ENCODE peak calls at places on chromosomes 2 and 18, in ten cellular contexts. D is PC-3; G is neural progenitor cell; H is tibial nerve; X is neuronal stem cell; F is naive thymus-derived CD4-positive, alpha-beta T cell; P is cardiac muscle cell; L is CD4-positive, CD25-positive, alpha-beta regulatory T cell; W is colonic mucosa; N is MM.1S. U is an unnamed sample. For H3K27me3 and H3K4me1, the result is how much of the 10 kb centered on the place peaks cover.

GRCh38 chr2:122960727-122961641 is 1064.1 kb upstream of the CNTNAP5 start:
- DNase-seq in D (peak), G (no peak), H (no peak), X (no peak), F (no peak), P (no peak), L (no peak), W (no peak), N (no peak), U (peak)

GRCh38 chr2:66082576-66082975 is 352.3 kb upstream of the MEIS1 start:
- DNase-seq in D (no peak), G (peak), H (no peak), X (no peak), F (no peak), P (no peak), L (no peak), W (no peak), N (no peak), U (no peak)

GRCh38 chr18:6561029-6561861 is 146.5 kb upstream of the L3MBTL4 start:
- DNase-seq in D (peak), G (peak), H (peak), X (no peak), F (no peak), P (peak), L (no peak), W (peak), N (no peak), U (peak)

GRCh38 chr2:239152239-239152915 is 248.4 kb downstream of the HDAC4 start:
- DNase-seq in D (no peak), G (no peak), H (peak), X (no peak), F (peak), P (no peak), L (no peak), W (no peak), N (no peak), U (no peak)

GRCh38 chr2:20702563-20702962 is 35.6 kb downstream of the GDF7 start:
- DNase-seq in D (no peak), G (no peak), H (no peak), X (no peak), F (no peak), P (no peak), L (no peak), W (no peak), N (no peak), U (no peak)

GRCh38 chr2:108316194-108316880 is 27.6 kb downstream of the SULT1C2 start:
- DNase-seq in D (no peak), G (peak), H (no peak), X (no peak), F (no peak), P (peak), L (no peak), W (peak), N (no peak), U (no peak)

GRCh38 chr2:2843969-2844548 is 513.0 kb upstream of the MYT1L start:
- DNase-seq in D (peak), G (no peak), H (no peak), X (no peak), F (no peak), P (peak), L (no peak), W (no peak), N (no peak), U (peak)

GRCh38 chr2:69036926-69037325 is 23.9 kb downstream of the ANTXR1 start:
- DNase-seq in D (no peak), G (no peak), H (no peak), X (no peak), F (no peak), P (no peak), L (no peak), W (no peak), N (no peak), U (no peak)

GRCh38 chr2:15920696-15921095 is 19.7 kb upstream of the MYCN start:
- DNase-seq in D (no peak), G (no peak), H (no peak), X (no peak), F (no peak), P (no peak), L (no peak), W (no peak), N (no peak), U (peak)

GRCh38 chr2:55511508-55512124 is 7.9 kb upstream of the CFAP36 start:
- DNase-seq in D (peak), G (peak), H (no peak), X (peak), F (no peak), P (peak), L (no peak), W (no peak), N (no peak), U (peak)

GRCh38 chr2:25052948-25053477 is 11.1 kb downstream of the EFR3B start:
- DNase-seq in D (no peak), G (no peak), H (no peak), X (no peak), F (no peak), P (peak), L (no peak), W (no peak), N (no peak), U (no peak)

GRCh38 chr2:88626171-88627054 is 851 bp downstream of the EIF2AK3 start:
- DNase-seq in D (peak), G (peak), H (no peak), X (peak), F (peak), P (no peak), L (peak), W (peak), N (peak), U (peak)

GRCh38 chr2:1505031-1505441 is 91.8 kb downstream of the TPO start:
- DNase-seq in D (no peak), G (no peak), H (peak), X (no peak), F (no peak), P (no peak), L (no peak), W (no peak), N (no peak), U (no peak)

GRCh38 chr2:217976301-217976700 is 26.5 kb downstream of the TNS1 start:
- DNase-seq in D (no peak), G (no peak), H (no peak), X (no peak), F (no peak), P (no peak), L (no peak), W (no peak), N (no peak), U (no peak)

GRCh38 chr2:208363485-208363884 is 43.1 kb upstream of the PTH2R start:
- DNase-seq in D (peak), G (no peak), H (no peak), X (no peak), F (no peak), P (no peak), L (no peak), W (no peak), N (no peak), U (peak)

GRCh38 chr2:55420244-55420713 is 623 bp upstream of the CCDC88A start:
- DNase-seq in D (peak), G (no peak), H (no peak), X (no peak), F (no peak), P (no peak), L (no peak), W (no peak), N (no peak), U (no peak)

GRCh38 chr2:54556659-54557121 is 100.6 kb downstream of the SPTBN1 start:
- DNase-seq in D (no peak), G (no peak), H (no peak), X (no peak), F (no peak), P (peak), L (no peak), W (no peak), N (no peak), U (no peak)

GRCh38 chr2:182300603-182301002 is 126.2 kb downstream of the PDE1A start:
- DNase-seq in D (peak), G (no peak), H (no peak), X (no peak), F (no peak), P (no peak), L (no peak), W (no peak), N (no peak), U (no peak)

GRCh38 chr18:23291456-23292205 is 156.3 kb downstream of the CABLES1 start:
- DNase-seq in D (peak), G (no peak), H (no peak), X (no peak), F (no peak), P (no peak), L (no peak), W (no peak), N (no peak), U (no peak)

GRCh38 chr2:110106642-110107041 is 9.0 kb downstream of the MALL start:
- DNase-seq in D (peak), G (no peak), H (no peak), X (no peak), F (no peak), P (no peak), L (no peak), W (peak), N (no peak), U (no peak)

GRCh38 chr18:63099848-63100625 is 219.5 kb downstream of the BCL2 start:
- DNase-seq in D (no peak), G (no peak), H (no peak), X (no peak), F (no peak), P (peak), L (no peak), W (peak), N (no peak), U (no peak)

GRCh38 chr2:152036611-152037469 is 62.0 kb downstream of the CACNB4 start:
- DNase-seq in D (peak), G (peak), H (peak), X (peak), F (peak), P (peak), L (peak), W (peak), N (peak), U (peak)

GRCh38 chr2:217049376-217049775 is 189.5 kb upstream of the TNP1 start:
- DNase-seq in D (no peak), G (peak), H (no peak), X (peak), F (no peak), P (no peak), L (no peak), W (no peak), N (no peak), U (no peak)

GRCh38 chr2:204796581-204796980 is 251.3 kb downstream of the PARD3B start:
- DNase-seq in D (no peak), G (no peak), H (no peak), X (no peak), F (no peak), P (no peak), L (no peak), W (no peak), N (peak), U (no peak)

GRCh38 chr2:158066046-158066713 is 35.5 kb upstream of the UPP2 start:
- DNase-seq in D (no peak), G (no peak), H (no peak), X (no peak), F (no peak), P (no peak), L (no peak), W (no peak), N (no peak), U (no peak)

GRCh38 chr2:38194751-38195150 is 118.8 kb upstream of the CYP1B1 start:
- DNase-seq in D (peak), G (no peak), H (no peak), X (no peak), F (no peak), P (no peak), L (no peak), W (no peak), N (no peak), U (no peak)

GRCh38 chr2:17752892-17753802 is 463 bp downstream of the SMC6 start:
- DNase-seq in D (peak), G (peak), H (no peak), X (no peak), F (peak), P (peak), L (no peak), W (peak), N (peak), U (peak)

GRCh38 chr2:161136194-161136593 is 24.0 kb upstream of the TANK start:
- DNase-seq in D (no peak), G (no peak), H (no peak), X (no peak), F (no peak), P (no peak), L (no peak), W (no peak), N (no peak), U (no peak)

GRCh38 chr18:23853448-23854210 is 160.9 kb upstream of the TTC39C start:
- DNase-seq in D (no peak), G (no peak), H (no peak), X (no peak), F (no peak), P (no peak), L (no peak), W (no peak), N (no peak), U (no peak)

GRCh38 chr18:37161491-37161890 is 332.6 kb downstream of the KIAA1328 start:
- DNase-seq in D (no peak), G (no peak), H (no peak), X (no peak), F (no peak), P (no peak), L (no peak), W (no peak), N (no peak), U (no peak)

GRCh38 chr2:131042161-131042775 is 51.0 kb downstream of the FAM168B start:
- DNase-seq in D (peak), G (no peak), H (no peak), X (no peak), F (no peak), P (no peak), L (no peak), W (no peak), N (no peak), U (no peak)

GRCh38 chr2:173427887-173428683 is 73.4 kb downstream of the CDCA7 start:
- DNase-seq in D (peak), G (no peak), H (no peak), X (no peak), F (no peak), P (peak), L (no peak), W (no peak), N (no peak), U (peak)

GRCh38 chr2:140876015-140876414 is 1254.8 kb downstream of the LRP1B start:
- DNase-seq in D (no peak), G (no peak), H (no peak), X (no peak), F (no peak), P (no peak), L (no peak), W (no peak), N (no peak), U (no peak)

GRCh38 chr2:144471316-144472045 is 48.4 kb downstream of the ZEB2 start:
- DNase-seq in D (no peak), G (peak), H (no peak), X (no peak), F (no peak), P (no peak), L (no peak), W (no peak), N (peak), U (no peak)

GRCh38 chr2:151922845-151923666 is 94.8 kb upstream of the ARL5A start:
- DNase-seq in D (no peak), G (no peak), H (peak), X (no peak), F (no peak), P (peak), L (no peak), W (peak), N (no peak), U (peak)

GRCh38 chr2:176174850-176175728 is 13.4 kb upstream of the HOXD1 start:
- DNase-seq in D (no peak), G (peak), H (no peak), X (no peak), F (no peak), P (no peak), L (no peak), W (peak), N (no peak), U (no peak)
- H3K4me3 ChIP-seq in D (no peak), G (peak), H (no peak), X (peak), F (no peak), P (peak), L (no peak), W (peak), N (no peak), U (no peak)

GRCh38 chr2:28219736-28220364 is 172.8 kb upstream of the FOSL2 start:
- DNase-seq in D (no peak), G (no peak), H (no peak), X (no peak), F (no peak), P (no peak), L (no peak), W (no peak), N (no peak), U (no peak)
- H3K27me3 ChIP-seq in D (under half), G (under half), H (under half), X (under half), F (under half), P (under half), L (under half), W (under half), N (under half), U (under half)

GRCh38 chr18:48924621-48925601 is 25.9 kb downstream of the SMAD7 start:
- DNase-seq in D (no peak), G (peak), H (no peak), X (no peak), F (peak), P (no peak), L (no peak), W (peak), N (no peak), U (no peak)
- H3K4me1 ChIP-seq in D (under half), G (under half), H (half or more), X (under half), F (half or more), P (half or more), L (half or more), W (half or more), N (half or more), U (under half)

GRCh38 chr2:85951351-85952067 is 62.7 kb upstream of the ST3GAL5 start:
- DNase-seq in D (no peak), G (no peak), H (no peak), X (no peak), F (no peak), P (no peak), L (no peak), W (no peak), N (no peak), U (no peak)
- H3K4me3 ChIP-seq in D (no peak), G (no peak), H (no peak), X (no peak), F (no peak), P (no peak), L (no peak), W (no peak), N (no peak), U (no peak)

GRCh38 chr2:65016789-65017188 is 27.6 kb downstream of the SLC1A4 start:
- DNase-seq in D (no peak), G (no peak), H (no peak), X (no peak), F (no peak), P (no peak), L (no peak), W (no peak), N (no peak), U (no peak)
- H3K27me3 ChIP-seq in D (under half), G (under half), H (under half), X (under half), F (under half), P (under half), L (under half), W (under half), N (under half), U (under half)

U was measured in SJCRH30.